ENCODE peak calls at places on chromosomes 6 and 20, in seven cellular contexts. D, Q, X, Z, A, P and G are unnamed samples.

GRCh38 chr6:41689171-41690008 is 46.0 kb downstream of the TFEB start:
- DNase-seq in D (no peak), Q (no peak), X (no peak), Z (peak), A (peak), P (no peak), G (no peak)

GRCh38 chr6:169530762-169531143 is 171.1 kb downstream of the WDR27 start:
- DNase-seq in D (no peak), Q (no peak), X (no peak), Z (no peak), A (no peak), P (no peak), G (no peak)

GRCh38 chr6:5126214-5126613 is 41.1 kb downstream of the PPP1R3G start:
- DNase-seq in D (no peak), Q (no peak), X (no peak), Z (peak), A (peak), P (peak), G (peak)

GRCh38 chr6:138218449-138218848 is at the start of gene PBOV1:
- DNase-seq in D (no peak), Q (no peak), X (no peak), Z (no peak), A (no peak), P (no peak), G (no peak)

GRCh38 chr6:20564269-20564668 is 30.0 kb downstream of the CDKAL1 start:
- DNase-seq in D (peak), Q (no peak), X (no peak), Z (peak), A (peak), P (peak), G (no peak)

GRCh38 chr20:51541189-51542032 is 1.1 kb downstream of the NFATC2 start:
- DNase-seq in D (no peak), Q (no peak), X (no peak), Z (peak), A (peak), P (peak), G (peak)

GRCh38 chr20:60108397-60108796 is 150.2 kb downstream of the CDH26 start:
- DNase-seq in D (no peak), Q (no peak), X (no peak), Z (peak), A (peak), P (peak), G (no peak)

GRCh38 chr6:134896881-134897280 is 53.0 kb downstream of the ALDH8A1 start:
- DNase-seq in D (no peak), Q (no peak), X (no peak), Z (no peak), A (no peak), P (no peak), G (no peak)

GRCh38 chr6:70241991-70242420 is 60.9 kb downstream of the COL9A1 start:
- DNase-seq in D (no peak), Q (no peak), X (no peak), Z (no peak), A (peak), P (no peak), G (peak)

GRCh38 chr20:24836900-24837299 is 112.2 kb upstream of the CST7 start:
- DNase-seq in D (no peak), Q (no peak), X (peak), Z (no peak), A (no peak), P (no peak), G (no peak)

GRCh38 chr6:128209771-128210170 is 308.9 kb upstream of the THEMIS start:
- DNase-seq in D (no peak), Q (no peak), X (no peak), Z (peak), A (peak), P (no peak), G (peak)

GRCh38 chr6:155224031-155224451 is 39.8 kb upstream of the CLDN20 start:
- DNase-seq in D (no peak), Q (no peak), X (no peak), Z (peak), A (peak), P (peak), G (no peak)

GRCh38 chr6:170228581-170229310 is 62.1 kb downstream of the DLL1 start:
- DNase-seq in D (no peak), Q (no peak), X (no peak), Z (no peak), A (no peak), P (peak), G (no peak)

GRCh38 chr20:20174089-20174835 is 121.9 kb downstream of the CFAP61 start:
- DNase-seq in D (no peak), Q (no peak), X (no peak), Z (no peak), A (no peak), P (no peak), G (peak)

GRCh38 chr20:39291301-39291700 is 329.2 kb downstream of the DHX35 start:
- DNase-seq in D (no peak), Q (no peak), X (no peak), Z (no peak), A (no peak), P (no peak), G (no peak)

GRCh38 chr20:62195072-62195400 is 12.2 kb downstream of the MTG2 start:
- DNase-seq in D (no peak), Q (no peak), X (no peak), Z (no peak), A (no peak), P (no peak), G (no peak)

GRCh38 chr6:153790048-153790447 is 249.0 kb upstream of the OPRM1 start:
- DNase-seq in D (no peak), Q (no peak), X (peak), Z (peak), A (peak), P (no peak), G (peak)

GRCh38 chr6:3233321-3233720 is 5.9 kb upstream of the TUBB2B start:
- DNase-seq in D (no peak), Q (no peak), X (no peak), Z (no peak), A (no peak), P (peak), G (no peak)

GRCh38 chr6:101477436-101477835 is 83.9 kb downstream of the GRIK2 start:
- DNase-seq in D (no peak), Q (no peak), X (no peak), Z (no peak), A (no peak), P (no peak), G (no peak)

GRCh38 chr6:15588966-15589634 is 73.7 kb downstream of the DTNBP1 start:
- DNase-seq in D (no peak), Q (no peak), X (no peak), Z (peak), A (peak), P (no peak), G (peak)

GRCh38 chr6:53301801-53302537 is 46.8 kb downstream of the ELOVL5 start:
- DNase-seq in D (no peak), Q (no peak), X (no peak), Z (no peak), A (no peak), P (peak), G (no peak)

GRCh38 chr6:68741501-68742343 is 106.6 kb downstream of the ADGRB3 start:
- DNase-seq in D (no peak), Q (no peak), X (no peak), Z (no peak), A (peak), P (no peak), G (no peak)

GRCh38 chr6:4801491-4802118 is 25.4 kb downstream of the CDYL start:
- DNase-seq in D (no peak), Q (no peak), X (no peak), Z (no peak), A (no peak), P (no peak), G (no peak)

GRCh38 chr6:16276991-16277981 is 38.9 kb downstream of the GMPR start:
- DNase-seq in D (peak), Q (peak), X (peak), Z (peak), A (peak), P (peak), G (peak)

GRCh38 chr20:24917797-24918578 is 31.1 kb upstream of the CST7 start:
- DNase-seq in D (peak), Q (peak), X (peak), Z (peak), A (peak), P (peak), G (peak)

GRCh38 chr6:35096129-35096852 is 44.8 kb downstream of the TCP11 start:
- DNase-seq in D (no peak), Q (no peak), X (no peak), Z (peak), A (peak), P (peak), G (no peak)

GRCh38 chr20:32325706-32326506 is 32.2 kb upstream of the ASXL1 start:
- DNase-seq in D (no peak), Q (no peak), X (no peak), Z (peak), A (peak), P (no peak), G (peak)

GRCh38 chr6:38209291-38209865 is 389.9 kb downstream of the ZFAND3 start:
- DNase-seq in D (no peak), Q (no peak), X (no peak), Z (peak), A (no peak), P (no peak), G (no peak)

GRCh38 chr6:12203001-12203400 is 87.2 kb upstream of the EDN1 start:
- DNase-seq in D (no peak), Q (peak), X (peak), Z (peak), A (peak), P (peak), G (peak)

GRCh38 chr20:49700411-49701185 is 13.1 kb downstream of the B4GALT5 start:
- DNase-seq in D (no peak), Q (no peak), X (no peak), Z (peak), A (peak), P (peak), G (no peak)

GRCh38 chr6:72622094-72622540 is 253 bp downstream of the KCNQ5 start:
- DNase-seq in D (peak), Q (no peak), X (peak), Z (peak), A (peak), P (peak), G (peak)

GRCh38 chr6:39400026-39400425 is 77.5 kb upstream of the KCNK16 start:
- DNase-seq in D (no peak), Q (no peak), X (no peak), Z (no peak), A (no peak), P (no peak), G (no peak)

GRCh38 chr20:36992802-36993334 is 41.4 kb upstream of the SAMHD1 start:
- DNase-seq in D (no peak), Q (no peak), X (no peak), Z (no peak), A (no peak), P (no peak), G (no peak)

GRCh38 chr20:44247131-44247571 is at the start of gene GDAP1L1:
- DNase-seq in D (peak), Q (no peak), X (peak), Z (no peak), A (no peak), P (no peak), G (peak)

GRCh38 chr6:13494137-13494536 is 6.7 kb upstream of the GFOD1 start:
- DNase-seq in D (no peak), Q (no peak), X (no peak), Z (no peak), A (peak), P (no peak), G (no peak)

GRCh38 chr6:5087389-5087788 is 2.2 kb downstream of the PPP1R3G start:
- DNase-seq in D (no peak), Q (no peak), X (peak), Z (no peak), A (no peak), P (no peak), G (peak)

GRCh38 chr20:53061709-53062108 is 89.6 kb downstream of the TSHZ2 start:
- DNase-seq in D (no peak), Q (no peak), X (no peak), Z (no peak), A (no peak), P (no peak), G (no peak)

GRCh38 chr6:148709577-148709976 is 37.3 kb upstream of the UST start:
- DNase-seq in D (no peak), Q (no peak), X (no peak), Z (peak), A (no peak), P (no peak), G (no peak)

GRCh38 chr6:4575724-4576123 is 200.5 kb upstream of the CDYL start:
- DNase-seq in D (no peak), Q (no peak), X (no peak), Z (peak), A (peak), P (no peak), G (no peak)

GRCh38 chr6:786946-787763 is 94.2 kb upstream of the EXOC2 start:
- DNase-seq in D (no peak), Q (no peak), X (no peak), Z (peak), A (peak), P (peak), G (peak)

GRCh38 chr20:57416296-57417022 is 25.3 kb downstream of the RBM38 start:
- DNase-seq in D (no peak), Q (no peak), X (no peak), Z (no peak), A (no peak), P (no peak), G (no peak)
- H3K23ac ChIP-seq in D (no peak), Q (no peak), X (no peak), Z (no peak), A (no peak), P (no peak), G (no peak)

DNA sequence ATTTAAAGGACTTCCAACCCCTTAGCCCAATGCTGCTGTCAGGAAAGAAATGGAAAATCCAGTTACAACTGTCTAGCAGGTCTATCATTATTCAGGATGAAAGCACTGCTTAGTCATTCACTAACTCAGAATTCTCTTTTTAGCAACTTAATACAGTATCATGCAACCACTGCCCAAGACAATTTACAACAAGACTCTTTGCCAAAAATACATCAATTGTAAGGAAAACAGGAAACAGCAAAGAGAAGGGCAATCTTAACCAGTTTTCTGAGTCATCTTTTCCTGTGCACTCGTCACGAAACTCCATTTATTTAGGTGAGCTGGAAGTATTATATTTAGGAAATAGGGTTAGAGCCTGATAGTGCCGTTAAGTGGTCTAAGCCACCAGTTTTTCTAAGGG is 1197.7 kb upstream of the CITED2 start:
- DNase-seq in D (no peak), Q (no peak), X (no peak), Z (peak), A (peak), P (no peak), G (no peak)
- H3K9ac ChIP-seq in D (no peak), Q (no peak), X (no peak), Z (no peak), A (peak), P (no peak), G (no peak)

GRCh38 chr20:56733967-56734366 is 104.9 kb downstream of the TFAP2C start:
- DNase-seq in D (no peak), Q (no peak), X (peak), Z (no peak), A (no peak), P (no peak), G (peak)

GRCh38 chr20:56735087-56735642 is 106.1 kb downstream of the TFAP2C start:
- DNase-seq in D (no peak), Q (no peak), X (peak), Z (no peak), A (no peak), P (no peak), G (no peak)

GRCh38 chr20:56731041-56731440 is 101.9 kb downstream of the TFAP2C start:
- DNase-seq in D (no peak), Q (no peak), X (no peak), Z (no peak), A (no peak), P (no peak), G (no peak)

GRCh38 chr20:56731496-56731895 is 102.4 kb downstream of the TFAP2C start:
- DNase-seq in D (no peak), Q (no peak), X (no peak), Z (no peak), A (no peak), P (peak), G (no peak)

DNA sequence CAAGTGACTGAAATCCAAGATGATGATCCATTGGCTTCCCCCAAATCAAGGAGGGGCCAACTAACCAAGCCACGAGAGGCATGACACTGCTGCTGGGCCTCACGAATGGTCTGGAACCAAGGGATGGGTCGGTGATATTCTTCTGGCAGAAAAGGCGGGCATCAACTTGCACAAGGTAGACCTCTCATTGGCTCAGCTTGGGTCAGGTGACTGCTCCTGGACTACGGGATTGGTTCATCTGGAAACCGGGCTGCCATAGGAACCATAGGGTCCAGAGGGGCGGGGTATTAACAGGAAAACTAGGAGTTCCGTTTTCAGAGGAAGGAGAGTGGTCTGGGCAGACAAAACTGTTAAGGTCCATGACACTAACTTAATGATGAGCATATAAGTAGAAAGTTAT is 100.9 kb downstream of the TFAP2C start:
- DNase-seq in D (no peak), Q (no peak), X (no peak), Z (no peak), A (no peak), P (no peak), G (no peak)
- H3K23ac ChIP-seq in D (no peak), Q (no peak), X (no peak), Z (no peak), A (no peak), P (no peak), G (no peak)

GRCh38 chr6:7580537-7580926 is 9.5 kb upstream of the SNRNP48 start:
- DNase-seq in D (no peak), Q (no peak), X (no peak), Z (no peak), A (no peak), P (no peak), G (no peak)
- H3K9ac ChIP-seq in D (no peak), Q (no peak), X (no peak), Z (no peak), A (no peak), P (no peak), G (no peak)